ENCODE peak calls at places on chromosomes 13 and 19, in four cellular contexts. One of them, this sample, is unnamed.
A peak's percentile ranks its signal among the peaks of the same experiment; 100 is the strongest.

GRCh38 chr19:13163609-13164364 is 13.6 kb downstream of the IER2 start:
- DNase-seq in PC-9: peak; percentile 84
- DNase-seq in adrenal gland: peak; percentile 85
- DNase-seq in spleen: peak; percentile 89
- DNase-seq in this sample: no peak

GRCh38 chr13:101149735-101150380 is 266.4 kb downstream of the NALCN start:
- DNase-seq in spleen: no peak
- DNase-seq in PC-9: no peak
- DNase-seq in adrenal gland: no peak
- DNase-seq in this sample: no peak

GRCh38 chr19:36120092-36120983 is 5.1 kb downstream of the TBCB start:
- DNase-seq in PC-9: no peak
- DNase-seq in spleen: no peak
- DNase-seq in adrenal gland: no peak
- DNase-seq in this sample: no peak

GRCh38 chr13:50016421-50016820 is 1.2 kb downstream of the KCNRG start:
- DNase-seq in PC-9: no peak
- DNase-seq in adrenal gland: no peak
- DNase-seq in spleen: no peak
- DNase-seq in this sample: no peak

GRCh38 chr13:21344662-21345176 is 114.4 kb downstream of the ZDHHC20 start:
- DNase-seq in spleen: no peak
- DNase-seq in adrenal gland: no peak
- DNase-seq in PC-9: no peak
- DNase-seq in this sample: peak; percentile 9

GRCh38 chr19:42846597-42846996 is 32.9 kb downstream of the PSG1 start:
- DNase-seq in PC-9: no peak
- DNase-seq in spleen: no peak
- DNase-seq in adrenal gland: no peak
- DNase-seq in this sample: no peak

GRCh38 chr19:33666196-33666595 is 44.4 kb downstream of the CHST8 start:
- DNase-seq in adrenal gland: peak; percentile 33
- DNase-seq in spleen: peak; percentile 41
- DNase-seq in PC-9: no peak
- DNase-seq in this sample: no peak

GRCh38 chr13:97141564-97142005 is 80.5 kb upstream of the MBNL2 start:
- DNase-seq in spleen: no peak
- DNase-seq in PC-9: peak; percentile 70
- DNase-seq in adrenal gland: peak; percentile 86
- DNase-seq in this sample: no peak

GRCh38 chr13:40982772-40983171 is 36.3 kb downstream of the ELF1 start:
- DNase-seq in spleen: no peak
- DNase-seq in PC-9: no peak
- DNase-seq in adrenal gland: peak; percentile 69
- DNase-seq in this sample: peak; percentile 24

GRCh38 chr19:13051581-13052165 is 51.0 kb downstream of the LYL1 start:
- DNase-seq in PC-9: peak; percentile 93
- DNase-seq in spleen: no peak
- DNase-seq in adrenal gland: no peak
- DNase-seq in this sample: peak; percentile 4

GRCh38 chr19:11214387-11214786 is 17.0 kb upstream of the KANK2 start:
- DNase-seq in spleen: no peak
- DNase-seq in adrenal gland: no peak
- DNase-seq in PC-9: no peak
- DNase-seq in this sample: no peak

GRCh38 chr19:58374200-58374599 is 6.6 kb downstream of the ZNF837 start:
- DNase-seq in PC-9: no peak
- DNase-seq in adrenal gland: no peak
- DNase-seq in spleen: no peak
- DNase-seq in this sample: no peak

GRCh38 chr19:44476559-44477408 is 23.5 kb downstream of the ZNF180 start:
- DNase-seq in PC-9: peak; percentile 6
- DNase-seq in spleen: no peak
- DNase-seq in adrenal gland: no peak
- DNase-seq in this sample: no peak

GRCh38 chr19:50178859-50179537 is 15.9 kb upstream of the IZUMO2 start:
- DNase-seq in spleen: no peak
- DNase-seq in adrenal gland: no peak
- DNase-seq in PC-9: peak; percentile 46
- DNase-seq in this sample: no peak

GRCh38 chr19:18479964-18480723 is 41.7 kb downstream of the ELL start:
- DNase-seq in adrenal gland: peak; percentile 89
- DNase-seq in PC-9: no peak
- DNase-seq in spleen: peak; percentile 81
- DNase-seq in this sample: no peak

GRCh38 chr13:91468301-91468700 is 69.9 kb downstream of the GPC5 start:
- DNase-seq in PC-9: no peak
- DNase-seq in adrenal gland: no peak
- DNase-seq in spleen: no peak
- DNase-seq in this sample: no peak

GRCh38 chr13:79860757-79861156 is 379.8 kb downstream of the NDFIP2 start:
- DNase-seq in PC-9: no peak
- DNase-seq in spleen: no peak
- DNase-seq in adrenal gland: no peak
- DNase-seq in this sample: no peak

GRCh38 chr13:45167611-45168554 is 33.0 kb downstream of the KCTD4 start:
- DNase-seq in spleen: no peak
- DNase-seq in adrenal gland: no peak
- DNase-seq in PC-9: peak; percentile 84
- DNase-seq in this sample: no peak

GRCh38 chr19:19540707-19541515 is 2.8 kb downstream of the CILP2 start:
- DNase-seq in PC-9: peak; percentile 86
- DNase-seq in adrenal gland: no peak
- DNase-seq in spleen: peak; percentile 87
- DNase-seq in this sample: peak; percentile 67

GRCh38 chr19:7888145-7888825 is at the start of gene LRRC8E:
- DNase-seq in spleen: no peak
- DNase-seq in adrenal gland: no peak
- DNase-seq in PC-9: peak; percentile 86
- DNase-seq in this sample: no peak

GRCh38 chr19:4362871-4363545 is 19.6 kb downstream of the MPND start:
- DNase-seq in PC-9: peak; percentile 29
- DNase-seq in spleen: peak; percentile 74
- DNase-seq in adrenal gland: no peak
- DNase-seq in this sample: no peak

GRCh38 chr13:112333756-112334543 is 42.2 kb upstream of the SPACA7 start:
- DNase-seq in spleen: no peak
- DNase-seq in adrenal gland: no peak
- DNase-seq in PC-9: peak; percentile 4
- DNase-seq in this sample: no peak

GRCh38 chr13:32001392-32001768 is 30.2 kb upstream of the FRY start:
- DNase-seq in adrenal gland: no peak
- DNase-seq in PC-9: no peak
- DNase-seq in spleen: no peak
- DNase-seq in this sample: no peak

GRCh38 chr13:98585946-98586345 is 9.0 kb upstream of the STK24 start:
- DNase-seq in adrenal gland: no peak
- DNase-seq in spleen: no peak
- DNase-seq in PC-9: no peak
- DNase-seq in this sample: no peak

GRCh38 chr13:93861818-93862217 is 617.7 kb downstream of the DCT start:
- DNase-seq in adrenal gland: no peak
- DNase-seq in spleen: no peak
- DNase-seq in PC-9: no peak
- DNase-seq in this sample: no peak

GRCh38 chr13:75372517-75372916 is 109.5 kb downstream of the TBC1D4 start:
- DNase-seq in PC-9: peak; percentile 16
- DNase-seq in adrenal gland: no peak
- DNase-seq in spleen: no peak
- DNase-seq in this sample: no peak

GRCh38 chr19:32566246-32566830 is 14.7 kb upstream of the PDCD5 start:
- DNase-seq in PC-9: no peak
- DNase-seq in spleen: no peak
- DNase-seq in adrenal gland: no peak
- DNase-seq in this sample: no peak

GRCh38 chr19:19232231-19232630 is 20.5 kb downstream of the NCAN start:
- DNase-seq in adrenal gland: no peak
- DNase-seq in spleen: no peak
- DNase-seq in PC-9: no peak
- DNase-seq in this sample: no peak

DNA sequence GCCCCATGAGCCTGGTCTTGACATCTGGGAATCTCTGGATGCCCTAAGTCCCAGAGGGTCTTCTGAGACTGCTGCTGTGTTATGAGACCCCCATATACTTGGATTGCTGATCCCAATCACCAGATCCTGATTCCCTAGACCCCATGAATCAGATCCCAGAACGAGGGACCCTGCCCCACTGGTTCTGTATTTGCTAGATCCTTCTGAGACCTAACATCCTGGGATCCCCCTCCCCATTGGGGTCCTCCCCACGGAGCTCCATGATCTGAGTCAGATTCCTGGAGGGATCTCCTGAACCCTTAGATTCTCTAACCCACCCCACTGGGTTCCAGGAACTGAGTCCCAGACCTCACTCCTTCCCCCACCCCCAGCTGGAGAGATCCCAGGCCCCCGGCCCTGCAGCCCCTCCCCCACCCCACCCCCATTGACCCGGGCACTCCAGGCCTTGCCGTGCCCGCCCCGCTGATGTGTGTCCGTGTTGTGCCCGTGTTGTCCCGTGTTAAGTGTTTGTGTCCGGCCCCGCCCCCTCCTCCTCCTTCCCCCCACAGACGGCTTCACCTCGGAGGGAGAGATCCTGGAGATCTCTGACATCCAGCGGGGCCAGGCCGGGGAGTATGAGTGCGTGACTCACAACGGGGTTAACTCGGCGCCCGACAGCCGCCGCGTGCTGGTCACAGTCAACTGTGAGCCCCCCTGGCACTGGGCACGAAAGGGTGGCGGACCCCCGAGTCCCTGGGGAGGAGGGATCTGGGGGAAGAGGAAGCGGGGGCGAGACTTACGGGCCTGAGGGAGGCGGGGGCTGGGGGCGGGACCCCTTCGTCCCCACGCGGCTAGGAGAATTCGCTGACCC is 15.0 kb downstream of the IGLON5 start:
- DNase-seq in spleen: no peak
- DNase-seq in PC-9: no peak
- DNase-seq in adrenal gland: no peak
- DNase-seq in this sample: no peak
- TF ChIP-seq CTCF in spleen: no peak
- TF ChIP-seq CTCF in PC-9: no peak
- TF ChIP-seq CTCF in adrenal gland: no peak
- TF ChIP-seq CTCF in this sample: no peak

DNA sequence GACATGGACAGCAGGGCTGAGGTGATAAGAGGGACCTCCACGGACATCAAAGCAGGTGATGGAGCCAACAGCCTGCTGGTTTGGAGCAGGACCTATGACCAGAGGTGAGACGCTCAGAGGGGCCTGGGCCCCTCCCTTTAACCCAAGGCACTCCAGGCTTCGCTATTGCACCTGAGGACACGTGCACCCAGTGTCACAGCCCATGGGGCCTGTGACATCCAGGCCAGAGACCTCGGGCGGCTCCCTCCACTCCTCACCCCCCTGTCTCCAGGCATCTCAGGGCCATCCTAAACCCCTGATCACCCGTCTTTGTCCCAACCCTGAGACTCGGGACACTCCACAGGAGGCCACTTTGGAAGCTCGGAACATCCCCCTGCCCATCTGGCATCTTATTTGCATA is 12.9 kb downstream of the ADGRE5 start:
- DNase-seq in PC-9: no peak
- DNase-seq in adrenal gland: no peak
- DNase-seq in spleen: peak; percentile 62
- DNase-seq in this sample: no peak
- H3K27ac ChIP-seq in PC-9: no peak overlapping the region
- H3K27ac ChIP-seq in adrenal gland: no peak overlapping the region
- H3K27ac ChIP-seq in spleen: no peak overlapping the region
- H3K27ac ChIP-seq in this sample: peak overlapping the region; percentile 7

GRCh38 chr19:3225677-3226093 is 1.2 kb downstream of the CELF5 start:
- DNase-seq in spleen: no peak
- DNase-seq in PC-9: no peak
- DNase-seq in adrenal gland: no peak
- DNase-seq in this sample: no peak

GRCh38 chr19:3220576-3220975 is 3.9 kb upstream of the CELF5 start:
- DNase-seq in PC-9: no peak
- DNase-seq in spleen: no peak
- DNase-seq in adrenal gland: no peak
- DNase-seq in this sample: no peak

GRCh38 chr19:3227054-3227626 is 2.7 kb downstream of the CELF5 start:
- DNase-seq in spleen: no peak
- DNase-seq in adrenal gland: no peak
- DNase-seq in PC-9: no peak
- DNase-seq in this sample: no peak

GRCh38 chr19:3224346-3225325 is at the start of gene CELF5:
- DNase-seq in PC-9: peak; percentile 38
- DNase-seq in spleen: no peak
- DNase-seq in adrenal gland: no peak
- DNase-seq in this sample: peak; percentile 68

GRCh38 chr19:3222709-3223108 is 1.8 kb upstream of the CELF5 start:
- DNase-seq in PC-9: no peak
- DNase-seq in adrenal gland: no peak
- DNase-seq in spleen: no peak
- DNase-seq in this sample: no peak
- TF ChIP-seq CTCF in PC-9: no peak
- TF ChIP-seq CTCF in adrenal gland: no peak
- TF ChIP-seq CTCF in spleen: no peak
- TF ChIP-seq CTCF in this sample: no peak

GRCh38 chr13:30792257-30793000 is 57.1 kb downstream of the ALOX5AP start:
- DNase-seq in adrenal gland: peak; percentile 94
- DNase-seq in PC-9: peak; percentile 87
- DNase-seq in spleen: peak; percentile 80
- DNase-seq in this sample: no peak
- H3K27ac ChIP-seq in adrenal gland: peak overlapping the region; percentile 40
- H3K27ac ChIP-seq in PC-9: peak overlapping the region; percentile 60
- H3K27ac ChIP-seq in spleen: no peak overlapping the region
- H3K27ac ChIP-seq in this sample: no peak overlapping the region

GRCh38 chr13:38899581-38899980 is 91.0 kb downstream of the STOML3 start:
- DNase-seq in spleen: no peak
- DNase-seq in adrenal gland: no peak
- DNase-seq in PC-9: no peak
- DNase-seq in this sample: no peak

GRCh38 chr13:38898481-38898880 is 92.2 kb downstream of the STOML3 start:
- DNase-seq in spleen: no peak
- DNase-seq in PC-9: no peak
- DNase-seq in adrenal gland: no peak
- DNase-seq in this sample: no peak

GRCh38 chr13:38902551-38902950 is 88.1 kb downstream of the STOML3 start:
- DNase-seq in spleen: no peak
- DNase-seq in adrenal gland: no peak
- DNase-seq in PC-9: no peak
- DNase-seq in this sample: no peak

GRCh38 chr13:38897521-38897920 is 93.1 kb downstream of the STOML3 start:
- DNase-seq in spleen: no peak
- DNase-seq in PC-9: no peak
- DNase-seq in adrenal gland: no peak
- DNase-seq in this sample: no peak

DNA sequence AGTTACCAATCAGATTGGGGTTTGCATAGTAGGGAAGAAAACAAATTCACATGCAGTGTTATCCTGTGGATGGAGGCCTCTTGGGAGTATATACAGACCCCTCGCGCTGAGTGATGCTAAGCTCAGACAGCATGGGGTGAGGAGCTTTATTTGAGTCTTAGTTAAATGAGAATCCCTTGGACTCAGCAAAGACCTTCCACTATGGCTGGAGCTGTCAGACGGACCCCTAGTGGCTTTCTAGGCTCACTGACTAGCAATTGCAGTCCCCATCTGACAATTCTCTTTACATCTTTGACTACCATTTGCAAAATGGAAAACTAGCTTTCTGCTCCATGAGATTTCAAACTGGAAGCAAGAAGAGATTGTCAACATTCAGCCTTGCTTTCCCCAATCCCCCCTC is 90.4 kb downstream of the STOML3 start:
- DNase-seq in spleen: no peak
- DNase-seq in PC-9: no peak
- DNase-seq in adrenal gland: no peak
- DNase-seq in this sample: no peak
- TF ChIP-seq CTCF in spleen: no peak
- TF ChIP-seq CTCF in PC-9: no peak
- TF ChIP-seq CTCF in adrenal gland: no peak
- TF ChIP-seq CTCF in this sample: no peak

This sample was measured in CD4-positive, alpha-beta T cell.